ENCODE peak calls at places on chromosome 17, in five cellular contexts. A, D, J, W and T are unnamed samples.

GRCh38 chr17:64538508-64539120 is 31.8 kb downstream of the CEP95 start:
- DNase-seq in W (no peak), J (no peak), A (no peak), D (no peak), T (no peak)

GRCh38 chr17:31566992-31567373 is 175.5 kb downstream of the RAB11FIP4 start:
- DNase-seq in D (no peak), J (no peak), W (no peak), A (no peak), T (no peak)

GRCh38 chr17:76373481-76373825 is 11.0 kb upstream of the SPHK1 start:
- DNase-seq in W (no peak), A (no peak), D (no peak), J (no peak), T (no peak)

GRCh38 chr17:68346448-68346847 is 55.2 kb downstream of the ARSG start:
- DNase-seq in W (no peak), D (no peak), A (peak), J (no peak), T (no peak)

GRCh38 chr17:18933102-18934058 is 18.6 kb upstream of the SLC5A10 start:
- DNase-seq in J (no peak), A (no peak), D (no peak), W (no peak), T (no peak)

GRCh38 chr17:8362651-8363332 is 13.7 kb downstream of the KRABD2 start:
- DNase-seq in W (no peak), J (no peak), A (no peak), D (peak), T (no peak)

GRCh38 chr17:75915268-75915667 is 10.6 kb upstream of the MRPL38 start:
- DNase-seq in D (no peak), J (no peak), W (no peak), A (no peak), T (no peak)

GRCh38 chr17:61251939-61252865 is 147.4 kb upstream of the TBX2 start:
- DNase-seq in J (peak), D (peak), A (peak), W (no peak), T (peak)

GRCh38 chr17:27782791-27783206 is 17.5 kb downstream of the NOS2 start:
- DNase-seq in J (no peak), A (peak), W (no peak), D (no peak), T (peak)

GRCh38 chr17:65674246-65675045 is 113.0 kb upstream of the AXIN2 start:
- DNase-seq in W (no peak), J (no peak), A (no peak), D (no peak), T (no peak)

GRCh38 chr17:51228177-51228576 is 31.7 kb downstream of the MBTD1 start:
- DNase-seq in W (no peak), D (peak), J (no peak), A (no peak), T (no peak)

GRCh38 chr17:73595068-73595865 is 49.0 kb downstream of the SDK2 start:
- DNase-seq in D (no peak), A (peak), W (no peak), J (peak), T (no peak)
- H3K27ac ChIP-seq in D (no peak), A (no peak), W (no peak), J (no peak), T (no peak)

GRCh38 chr17:20313891-20314290 is 153.4 kb downstream of the LGALS9B start:
- DNase-seq in W (no peak), A (no peak), D (no peak), J (no peak), T (no peak)
- H3K27ac ChIP-seq in W (no peak), A (no peak), D (no peak), J (no peak), T (no peak)

GRCh38 chr17:81664051-81664470 is 2.3 kb downstream of the OXLD1 start:
- DNase-seq in A (no peak), D (no peak), J (no peak), W (no peak), T (no peak)

GRCh38 chr17:81667754-81668153 is 1.2 kb downstream of the CCDC137 start:
- DNase-seq in W (no peak), J (no peak), A (no peak), D (no peak), T (no peak)

GRCh38 chr17:81665205-81666091 is 957 bp downstream of the OXLD1 start:
- DNase-seq in J (peak), D (peak), A (no peak), W (peak), T (no peak)

GRCh38 chr17:81666342-81667191 is at the start of the genes CCDC137 and OXLD1:
- DNase-seq in A (peak), W (peak), J (peak), D (peak), T (peak)

GRCh38 chr17:81666092-81666341 is 388 bp downstream of the OXLD1 start:
- DNase-seq in J (no peak), D (peak), W (no peak), A (no peak), T (no peak)
- H3K27ac ChIP-seq in J (peak), D (peak), W (no peak), A (peak), T (peak)

DNA sequence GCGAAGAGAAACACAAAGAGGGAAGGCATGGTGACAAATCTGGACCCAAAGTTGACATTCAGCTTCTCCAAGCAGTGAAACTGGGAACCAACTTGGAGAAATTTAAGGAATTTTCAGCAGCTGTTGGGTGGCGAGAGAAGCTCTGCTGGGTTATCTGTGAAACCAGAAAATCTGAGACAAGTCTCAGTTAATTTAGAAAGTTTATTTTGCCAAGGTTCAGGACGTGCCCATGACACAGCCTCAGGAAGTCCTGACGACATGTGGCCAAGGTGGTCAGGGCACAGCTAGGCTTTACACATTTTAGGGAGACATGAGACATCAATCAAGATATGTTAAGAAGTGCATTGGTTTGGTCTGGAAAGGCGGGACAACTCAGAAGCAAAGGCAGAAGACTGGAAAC is 11.2 kb upstream of the CD300LF start:
- DNase-seq in D (no peak), W (no peak), A (no peak), J (no peak), T (no peak)
- H3K27ac ChIP-seq in D (no peak), W (no peak), A (no peak), J (no peak), T (no peak)